ENCODE peak calls at places on chromosomes 1 and 21, in seven cellular contexts. Y is H1, O is uterus, D is fibroblast of lung, N is IMR-90, C is prostate gland, B is brain microvascular endothelial cell. T is an unnamed sample. For H3K27me3, the result is how much of the 10 kb centered on the place peaks cover.

GRCh38 chr21:32921632-32922230 is 104.0 kb upstream of the OLIG2 start:
- DNase-seq in Y (peak), C (no peak), N (peak), D (no peak), O (no peak), B (no peak), T (peak)

GRCh38 chr1:81781749-81782148 is 19.0 kb upstream of the ADGRL2 start:
- DNase-seq in N (no peak), C (no peak), Y (no peak), O (no peak), D (no peak), B (no peak), T (no peak)

GRCh38 chr1:156647351-156647750 is 5.4 kb downstream of the BCAN start:
- DNase-seq in N (no peak), O (no peak), B (no peak), C (no peak), Y (no peak), D (no peak), T (no peak)

GRCh38 chr1:235703516-235703915 is 53.9 kb upstream of the GNG4 start:
- DNase-seq in D (peak), Y (no peak), C (no peak), B (peak), N (peak), O (no peak), T (peak)

GRCh38 chr1:28887418-28887834 is 26.9 kb upstream of the EPB41 start:
- DNase-seq in D (no peak), B (no peak), N (no peak), O (peak), C (no peak), Y (no peak), T (no peak)

GRCh38 chr1:15320267-15320666 is 73.2 kb downstream of the FHAD1 start:
- DNase-seq in N (no peak), D (no peak), O (no peak), Y (no peak), C (no peak), B (no peak), T (no peak)

GRCh38 chr1:89681045-89681729 is 48.3 kb downstream of the LRRC8C start:
- DNase-seq in Y (no peak), O (no peak), B (no peak), C (no peak), D (no peak), N (no peak), T (no peak)

GRCh38 chr1:86854352-86854751 is 59.6 kb downstream of the SELENOF start:
- DNase-seq in O (no peak), N (no peak), D (no peak), B (no peak), Y (no peak), C (no peak), T (no peak)

GRCh38 chr1:33099290-33100118 is 18.6 kb downstream of the AZIN2 start:
- DNase-seq in Y (no peak), N (peak), C (peak), O (no peak), B (peak), D (peak), T (peak)

GRCh38 chr1:15089244-15089992 is 64.1 kb upstream of the TMEM51 start:
- DNase-seq in O (no peak), B (no peak), C (peak), D (no peak), N (no peak), Y (no peak), T (peak)

GRCh38 chr1:236021424-236022135 is 43.3 kb downstream of the NID1 start:
- DNase-seq in N (peak), Y (no peak), C (no peak), D (peak), O (peak), B (no peak), T (no peak)

GRCh38 chr1:70911861-70912260 is 135.8 kb downstream of the PTGER3 start:
- DNase-seq in Y (no peak), N (no peak), C (no peak), D (no peak), O (no peak), B (no peak), T (no peak)

GRCh38 chr1:110084226-110085078 is 14.0 kb upstream of the ALX3 start:
- DNase-seq in D (peak), C (peak), B (peak), Y (no peak), N (peak), O (peak), T (no peak)

GRCh38 chr1:93678966-93679480 is 2.6 kb downstream of the BCAR3 start:
- DNase-seq in O (no peak), Y (no peak), D (no peak), B (no peak), C (no peak), N (no peak), T (no peak)

GRCh38 chr1:173554541-173555250 is 48.2 kb downstream of the SLC9C2 start:
- DNase-seq in O (no peak), D (no peak), N (no peak), B (no peak), C (no peak), Y (no peak), T (peak)

GRCh38 chr1:186442651-186443114 is 18.2 kb downstream of the PDC start:
- DNase-seq in Y (no peak), N (peak), C (no peak), B (peak), D (peak), O (no peak), T (peak)

GRCh38 chr1:193846881-193847280 is 660.5 kb upstream of the B3GALT2 start:
- DNase-seq in C (no peak), N (peak), O (no peak), Y (no peak), D (peak), B (no peak), T (peak)

GRCh38 chr1:235679005-235679404 is 29.4 kb upstream of the GNG4 start:
- DNase-seq in B (no peak), D (no peak), C (no peak), N (no peak), O (no peak), Y (no peak), T (no peak)

GRCh38 chr1:210407887-210408252 is 79.2 kb downstream of the HHAT start:
- DNase-seq in D (no peak), Y (no peak), C (no peak), B (no peak), N (no peak), O (no peak), T (no peak)

GRCh38 chr1:209607102-209607794 is 23.7 kb downstream of the CAMK1G start:
- DNase-seq in Y (no peak), O (no peak), C (no peak), B (peak), D (peak), N (peak), T (peak)

GRCh38 chr1:182786223-182787001 is 3.2 kb upstream of the NPL start:
- DNase-seq in Y (peak), B (peak), O (peak), D (peak), N (peak), C (no peak), T (peak)

GRCh38 chr1:26363549-26364448 is 8.8 kb downstream of the ZNF683 start:
- DNase-seq in D (peak), N (peak), C (peak), O (peak), Y (peak), B (peak), T (peak)

GRCh38 chr1:28782011-28782410 is 30.0 kb upstream of the OPRD1 start:
- DNase-seq in Y (no peak), B (no peak), N (no peak), O (no peak), C (no peak), D (no peak), T (no peak)

GRCh38 chr1:76247261-76247852 is 172.8 kb downstream of the ST6GALNAC3 start:
- DNase-seq in B (no peak), O (no peak), Y (no peak), D (no peak), N (no peak), C (no peak), T (no peak)

GRCh38 chr1:174812026-174812425 is 187.7 kb upstream of the CACYBP start:
- DNase-seq in O (no peak), B (no peak), N (no peak), C (no peak), Y (no peak), D (no peak), T (no peak)

GRCh38 chr1:244802556-244803239 is 32.8 kb upstream of the COX20 start:
- DNase-seq in N (no peak), Y (no peak), C (no peak), B (no peak), D (no peak), O (no peak), T (no peak)

GRCh38 chr1:43885311-43885801 is 48.2 kb upstream of the ARTN start:
- DNase-seq in N (no peak), B (no peak), O (no peak), C (peak), D (no peak), Y (no peak), T (peak)

GRCh38 chr1:24003331-24003972 is 23.3 kb upstream of the SRSF10 start:
- DNase-seq in O (no peak), C (no peak), Y (peak), B (peak), N (peak), D (peak), T (peak)

GRCh38 chr21:36282568-36283230 is 37.3 kb upstream of the MORC3 start:
- DNase-seq in Y (no peak), N (peak), D (peak), O (no peak), C (no peak), B (peak), T (no peak)

GRCh38 chr1:70438529-70438928 is 27.5 kb downstream of the CTH start:
- DNase-seq in O (no peak), D (no peak), N (peak), B (no peak), Y (no peak), C (no peak), T (peak)

GRCh38 chr21:46083271-46084040 is 14.5 kb upstream of the COL6A2 start:
- DNase-seq in N (no peak), C (no peak), O (peak), D (no peak), Y (no peak), B (no peak), T (no peak)

GRCh38 chr1:108533351-108534083 is 26.4 kb upstream of the EEIG2 start:
- DNase-seq in Y (no peak), O (no peak), N (no peak), C (peak), B (no peak), D (no peak), T (peak)

GRCh38 chr1:162905759-162906158 is 44.8 kb upstream of the CCDC190 start:
- DNase-seq in Y (no peak), N (peak), B (peak), O (no peak), D (peak), C (no peak), T (peak)

GRCh38 chr1:43367026-43367903 is 546 bp downstream of the ELOVL1 start:
- DNase-seq in B (no peak), C (peak), D (peak), N (no peak), Y (no peak), O (no peak), T (peak)

GRCh38 chr1:86015375-86015774 is 141.2 kb downstream of the COL24A1 start:
- DNase-seq in D (no peak), N (no peak), Y (no peak), O (no peak), C (no peak), B (no peak), T (no peak)

GRCh38 chr1:55012661-55013060 is 13.9 kb downstream of the BSND start:
- DNase-seq in N (no peak), Y (no peak), O (no peak), C (no peak), D (no peak), B (no peak), T (no peak)

GRCh38 chr21:45073301-45074047 is 906 bp upstream of the ADARB1 start:
- DNase-seq in B (peak), Y (no peak), O (peak), N (peak), D (no peak), C (peak), T (peak)

GRCh38 chr1:231724041-231724440 is 97.5 kb downstream of the DISC1 start:
- DNase-seq in O (no peak), C (no peak), B (no peak), D (no peak), Y (no peak), N (no peak), T (no peak)

DNA sequence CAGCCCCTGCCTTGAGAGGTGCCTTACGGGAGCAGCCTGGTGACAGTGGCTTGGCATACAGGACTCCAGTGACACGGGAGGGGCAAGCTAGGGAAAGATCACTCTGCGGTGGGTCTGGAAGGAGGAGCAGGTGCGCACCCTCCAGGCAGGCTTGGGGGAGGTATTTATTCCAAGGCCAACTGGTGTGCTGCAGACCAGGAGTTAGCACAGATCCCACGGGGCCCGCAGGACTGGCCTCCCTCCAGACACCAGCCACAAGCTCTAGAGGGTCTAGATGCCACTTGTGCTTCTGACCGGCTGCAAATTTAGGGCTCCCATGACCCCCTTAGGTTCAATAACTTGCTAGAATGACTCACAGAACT is 22.1 kb downstream of the PSEN2 start:
- DNase-seq in O (no peak), B (no peak), C (no peak), Y (no peak), N (no peak), D (no peak), T (no peak)
- TF ChIP-seq CTCF in O (no peak), B (no peak), C (no peak), Y (no peak), N (no peak), D (no peak), T (no peak)

DNA sequence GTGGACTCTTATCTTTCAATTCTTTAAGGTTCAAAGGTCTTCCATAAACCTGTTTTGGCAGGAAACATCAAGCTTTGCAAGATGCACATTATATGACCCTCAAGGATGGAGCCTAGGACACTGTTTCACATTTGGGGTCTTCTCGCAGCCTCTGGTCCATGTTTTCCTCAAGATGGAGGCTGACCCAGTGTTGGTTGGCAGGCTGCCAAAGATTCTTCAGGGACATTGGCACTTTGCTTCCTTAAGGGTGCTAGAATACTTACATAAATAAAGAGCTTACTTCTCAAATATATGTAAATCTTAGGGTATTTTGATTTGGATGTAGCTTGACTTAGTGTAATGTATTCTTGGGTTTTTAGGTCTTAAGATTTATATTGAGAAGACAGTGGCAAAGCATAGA is 47.9 kb upstream of the COG2 start:
- DNase-seq in D (no peak), Y (no peak), B (no peak), O (no peak), C (no peak), N (no peak), T (no peak)
- H3K4me3 ChIP-seq in D (no peak), Y (no peak), B (no peak), O (no peak), C (no peak), N (no peak), T (no peak)

DNA sequence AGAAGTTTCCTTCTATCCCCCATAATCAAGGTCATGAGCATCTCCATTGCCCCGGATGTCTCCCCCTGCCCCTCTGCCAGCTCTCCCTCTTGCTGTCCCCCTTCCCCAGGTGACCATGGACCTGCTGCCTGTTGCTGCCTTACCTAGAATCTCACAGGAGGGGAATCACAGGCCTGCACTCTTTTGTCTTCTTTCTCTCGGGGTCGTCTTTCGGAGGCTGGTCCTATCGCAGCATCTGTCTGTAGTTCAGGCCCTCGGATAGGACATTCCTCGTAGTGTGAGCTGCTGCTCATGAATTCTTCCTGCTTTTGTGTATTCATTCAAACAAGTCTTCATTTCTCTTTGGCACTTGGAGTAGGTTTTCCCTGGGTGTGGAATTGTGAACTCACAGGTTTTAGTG is 39.9 kb upstream of the ACTRT2 start:
- DNase-seq in Y (no peak), N (no peak), B (no peak), O (no peak), C (no peak), D (no peak), T (no peak)
- H3K27me3 ChIP-seq in Y (under half), N (under half), B (under half), O (under half), C (under half), D (under half), T (under half)

DNA sequence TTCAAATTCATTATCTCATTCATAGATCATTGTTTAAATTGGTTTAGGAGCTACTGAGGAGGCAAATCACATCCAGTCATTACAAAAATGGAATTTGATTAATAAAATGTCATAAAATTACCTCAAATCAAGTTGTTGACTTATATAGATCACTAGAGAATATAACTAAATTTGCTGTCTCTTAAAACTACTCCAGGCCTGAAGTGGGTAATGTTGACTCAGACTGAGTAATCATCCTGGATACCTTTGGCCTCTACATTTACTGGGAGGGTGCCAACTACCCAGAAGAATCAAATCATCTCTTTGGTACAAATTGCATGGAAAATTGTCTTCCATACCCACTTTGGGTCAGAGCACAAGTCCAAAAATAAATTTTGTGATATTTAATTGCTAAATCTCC is 191.2 kb upstream of the GREM2 start:
- DNase-seq in O (no peak), N (peak), C (no peak), B (peak), Y (no peak), D (peak), T (peak)
- TF ChIP-seq CTCF in O (no peak), N (no peak), C (no peak), B (no peak), Y (no peak), D (no peak), T (no peak)

DNA sequence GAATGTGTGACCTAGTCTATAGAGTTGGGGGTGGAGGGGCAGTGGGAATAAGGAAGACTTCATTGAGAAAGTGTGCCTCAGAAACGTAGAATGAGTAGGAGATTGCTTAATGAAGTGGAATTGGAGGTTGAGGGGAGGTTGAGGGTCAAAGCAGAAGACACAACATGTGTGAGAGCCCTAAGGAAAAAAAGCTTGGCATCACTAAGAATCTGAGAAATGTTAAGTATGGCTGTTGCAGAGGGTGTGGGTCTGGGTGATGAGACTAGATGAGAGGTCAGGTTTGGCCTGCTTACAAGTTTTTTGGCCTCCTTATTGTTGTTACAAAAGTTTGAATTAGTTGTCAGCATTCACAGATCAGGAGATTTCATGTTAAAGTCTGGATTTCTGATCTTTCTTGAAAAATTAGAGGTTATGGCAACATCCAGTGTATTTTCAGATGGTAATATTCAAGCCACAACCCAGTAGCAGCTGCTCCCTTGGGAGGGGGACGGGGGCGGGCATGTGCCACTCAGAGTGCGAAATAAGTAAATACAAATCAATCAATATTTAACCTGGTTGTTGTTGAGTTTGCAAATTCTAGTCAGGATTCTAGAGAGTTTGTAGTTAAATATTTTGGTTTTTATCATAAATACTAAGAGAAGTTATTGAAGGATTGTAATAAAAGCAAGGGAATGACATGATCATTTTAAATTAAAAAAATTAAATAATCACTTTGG is 4.3 kb downstream of the MAN1A2 start:
- DNase-seq in D (peak), O (no peak), B (peak), Y (no peak), C (no peak), N (peak), T (no peak)
- H3K4me3 ChIP-seq in D (no peak), O (no peak), B (no peak), Y (no peak), C (no peak), N (no peak), T (no peak)

DNA sequence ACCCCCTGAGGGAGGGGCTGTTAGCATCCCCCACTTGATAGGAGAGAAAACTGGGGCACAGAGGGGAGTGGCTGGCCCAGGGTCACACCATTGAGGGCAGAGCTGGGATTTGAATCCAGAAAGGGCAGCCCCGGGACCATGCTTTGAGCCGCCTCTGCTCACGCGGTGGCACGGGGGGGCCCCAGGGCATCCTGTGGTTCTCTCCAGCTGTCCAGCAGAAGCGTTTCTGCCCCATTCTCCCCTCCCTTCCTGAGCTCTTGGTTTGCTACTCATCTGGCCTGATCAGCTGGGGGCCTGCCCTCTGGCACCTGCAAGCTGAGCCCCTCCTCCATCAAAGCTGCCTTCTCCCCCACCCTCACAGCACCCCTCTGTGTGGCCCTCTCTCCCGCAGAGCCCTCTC is 37.5 kb downstream of the FBXO2 start:
- DNase-seq in Y (no peak), D (no peak), C (no peak), N (no peak), O (no peak), B (no peak), T (no peak)
- H3K27me3 ChIP-seq in Y (under half), D (under half), C (under half), N (under half), O (under half), B (under half), T (under half)

GRCh38 chr1:178093958-178094751 is at the start of gene RASAL2:
- DNase-seq in D (peak), O (peak), N (peak), B (peak), C (peak), Y (peak), T (no peak)
- TF ChIP-seq CTCF in D (peak), O (no peak), N (peak), B (peak), C (no peak), Y (peak), T (peak)

T was measured in bronchial epithelial cell.